ENCODE peak calls at places on chromosomes 13 and 19, in six cellular contexts. E is endothelial cell; H is progenitor cell of endocrine pancreas; V is CD4-positive, alpha-beta T cell; I is epithelial cell of esophagus; X is esophagus squamous epithelium. F is an unnamed sample.

GRCh38 chr13:44921931-44922758 is 67.1 kb downstream of the NUFIP1 start:
- DNase-seq in E (no peak), H (no peak), V (no peak), I (peak), X (no peak), F (peak)

GRCh38 chr13:107608736-107609135 is 606.6 kb downstream of the LIG4 start:
- DNase-seq in E (no peak), H (no peak), V (no peak), I (no peak), X (no peak), F (no peak)

GRCh38 chr19:49147923-49148682 is 7.1 kb downstream of the HRC start:
- DNase-seq in E (no peak), H (no peak), V (no peak), I (no peak), X (no peak), F (no peak)

GRCh38 chr19:57357406-57357805 is 5.9 kb upstream of the TRAPPC2B start:
- DNase-seq in E (no peak), H (no peak), V (no peak), I (no peak), X (no peak), F (peak)

GRCh38 chr19:5805465-5806132 is 732 bp downstream of the NRTN start:
- DNase-seq in E (peak), H (peak), V (peak), I (peak), X (no peak), F (no peak)

GRCh38 chr13:99265162-99265822 is 7.1 kb upstream of the GPR18 start:
- DNase-seq in E (no peak), H (no peak), V (no peak), I (no peak), X (no peak), F (no peak)

GRCh38 chr13:45875951-45876350 is 24.4 kb upstream of the SIAH3 start:
- DNase-seq in E (no peak), H (no peak), V (no peak), I (peak), X (no peak), F (no peak)

GRCh38 chr13:21043898-21044297 is 17.5 kb downstream of the LATS2 start:
- DNase-seq in E (no peak), H (no peak), V (no peak), I (no peak), X (no peak), F (no peak)

GRCh38 chr19:16025108-16026101 is 50.9 kb upstream of the TPM4 start:
- DNase-seq in E (peak), H (no peak), V (no peak), I (peak), X (no peak), F (no peak)

GRCh38 chr13:33195693-33196464 is 89.7 kb downstream of the STARD13 start:
- DNase-seq in E (no peak), H (no peak), V (no peak), I (no peak), X (no peak), F (no peak)

GRCh38 chr13:30037766-30038165 is 187.3 kb upstream of the UBL3 start:
- DNase-seq in E (no peak), H (no peak), V (no peak), I (no peak), X (no peak), F (no peak)

GRCh38 chr19:18109731-18110671 is 12.4 kb downstream of the MAST3 start:
- DNase-seq in E (no peak), H (no peak), V (no peak), I (peak), X (no peak), F (no peak)

GRCh38 chr19:17686592-17687042 is 1.5 kb downstream of the UNC13A start:
- DNase-seq in E (peak), H (no peak), V (no peak), I (no peak), X (no peak), F (no peak)

GRCh38 chr19:53873451-53874383 is 6.0 kb downstream of the MYADM start:
- DNase-seq in E (no peak), H (no peak), V (no peak), I (no peak), X (no peak), F (no peak)

GRCh38 chr13:74036373-74036772 is 97.8 kb downstream of the KLF12 start:
- DNase-seq in E (no peak), H (no peak), V (no peak), I (peak), X (no peak), F (no peak)

GRCh38 chr13:43608400-43609137 is 178.2 kb downstream of the ENOX1 start:
- DNase-seq in E (no peak), H (no peak), V (no peak), I (no peak), X (no peak), F (no peak)

GRCh38 chr13:113816248-113816924 is 47.5 kb downstream of the GAS6 start:
- DNase-seq in E (no peak), H (no peak), V (no peak), I (no peak), X (no peak), F (no peak)

GRCh38 chr19:374183-374885 is 29.7 kb upstream of the MIER2 start:
- DNase-seq in E (no peak), H (peak), V (no peak), I (peak), X (no peak), F (peak)

GRCh38 chr13:110254751-110255553 is 52.0 kb downstream of the COL4A1 start:
- DNase-seq in E (no peak), H (no peak), V (no peak), I (no peak), X (no peak), F (peak)

GRCh38 chr19:45182758-45183157 is 4.2 kb downstream of the BLOC1S3 start:
- DNase-seq in E (no peak), H (no peak), V (no peak), I (peak), X (no peak), F (no peak)

GRCh38 chr19:16497042-16497441 is 848 bp downstream of the C19orf44 start:
- DNase-seq in E (no peak), H (no peak), V (no peak), I (no peak), X (no peak), F (no peak)

GRCh38 chr13:33230178-33230881 is 55.2 kb downstream of the STARD13 start:
- DNase-seq in E (no peak), H (no peak), V (no peak), I (peak), X (no peak), F (no peak)

GRCh38 chr19:38309615-38310278 is 5.7 kb downstream of the C19orf33 start:
- DNase-seq in E (no peak), H (no peak), V (no peak), I (no peak), X (no peak), F (no peak)

GRCh38 chr13:80339841-80340642 is 884 bp downstream of the SPRY2 start:
- DNase-seq in E (peak), H (peak), V (no peak), I (peak), X (no peak), F (no peak)

GRCh38 chr19:18306903-18307681 is 15.8 kb downstream of the LSM4 start:
- DNase-seq in E (no peak), H (no peak), V (peak), I (no peak), X (no peak), F (no peak)

GRCh38 chr13:49610176-49610575 is 18.1 kb upstream of the ARL11 start:
- DNase-seq in E (no peak), H (no peak), V (no peak), I (no peak), X (no peak), F (no peak)

GRCh38 chr13:79434578-79434977 is 28.5 kb upstream of the RBM26 start:
- DNase-seq in E (no peak), H (no peak), V (no peak), I (no peak), X (no peak), F (no peak)

GRCh38 chr19:18418725-18419194 is 438 bp upstream of the SSBP4 start:
- DNase-seq in E (no peak), H (peak), V (no peak), I (peak), X (no peak), F (peak)

GRCh38 chr19:18443831-18444230 is 5.9 kb upstream of the ISYNA1 start:
- DNase-seq in E (no peak), H (no peak), V (no peak), I (no peak), X (no peak), F (no peak)

GRCh38 chr13:113938716-113939115 is 35.2 kb downstream of the C13orf46 start:
- DNase-seq in E (no peak), H (no peak), V (no peak), I (no peak), X (no peak), F (no peak)

GRCh38 chr13:51906581-51906980 is 44.8 kb downstream of the CCDC70 start:
- DNase-seq in E (no peak), H (no peak), V (no peak), I (no peak), X (no peak), F (no peak)

GRCh38 chr19:55210120-55210493 is 806 bp upstream of the PTPRH start:
- DNase-seq in E (no peak), H (no peak), V (no peak), I (peak), X (no peak), F (no peak)

GRCh38 chr19:58569943-58570670 is 3.0 kb downstream of the MZF1 start:
- DNase-seq in E (no peak), H (no peak), V (no peak), I (no peak), X (no peak), F (no peak)

DNA sequence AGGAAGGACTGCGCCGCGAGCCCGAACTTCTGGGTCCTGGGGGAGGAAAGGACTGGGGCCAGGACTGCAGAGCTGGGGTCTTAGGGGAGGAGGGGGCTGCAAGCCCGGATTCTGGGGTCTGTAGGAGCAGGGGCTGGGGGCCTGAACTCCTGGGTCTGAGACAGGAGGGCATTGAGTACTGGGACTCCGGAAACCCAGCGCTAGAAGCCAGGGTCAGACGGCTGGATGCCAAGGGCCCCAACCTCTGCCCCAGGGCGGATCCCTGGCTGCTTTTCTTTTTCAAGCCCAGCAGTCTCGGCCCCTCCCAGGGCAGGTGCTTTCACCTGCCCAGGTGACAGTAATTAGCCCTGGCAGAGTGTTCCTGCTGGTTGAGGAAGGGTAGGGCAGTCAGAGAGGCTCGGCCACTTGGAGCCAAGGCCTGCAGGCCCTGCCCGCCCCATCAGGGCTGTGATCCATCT is 2.3 kb downstream of the MYH14 start:
- DNase-seq in E (no peak), H (peak), V (no peak), I (peak), X (no peak), F (no peak)
- TF ChIP-seq CTCF in E (no peak), H (peak), V (no peak), I (peak), X (no peak), F (no peak)

DNA sequence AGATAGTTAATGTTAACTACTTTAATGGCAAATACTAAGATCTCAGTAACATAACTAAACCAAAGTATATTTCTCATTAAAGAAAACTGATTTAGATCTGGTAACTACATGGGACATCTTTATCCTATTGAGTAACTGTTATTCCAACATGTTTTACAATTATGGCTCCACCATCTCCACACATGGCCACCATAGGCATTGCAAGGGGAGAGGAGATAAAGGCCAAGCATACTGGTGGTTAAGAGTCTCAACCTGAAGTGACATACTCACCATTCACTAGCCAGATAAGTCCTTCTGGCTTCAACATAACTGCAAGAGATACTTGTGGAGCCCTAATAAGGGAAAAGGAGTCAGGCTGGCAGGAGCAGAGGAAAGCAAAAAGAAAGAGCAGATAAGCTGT is 1586.4 kb upstream of the SPRY2 start:
- DNase-seq in E (no peak), H (no peak), V (no peak), I (peak), X (no peak), F (no peak)
- TF ChIP-seq CTCF in E (peak), H (peak), V (no peak), I (peak), X (no peak), F (peak)

DNA sequence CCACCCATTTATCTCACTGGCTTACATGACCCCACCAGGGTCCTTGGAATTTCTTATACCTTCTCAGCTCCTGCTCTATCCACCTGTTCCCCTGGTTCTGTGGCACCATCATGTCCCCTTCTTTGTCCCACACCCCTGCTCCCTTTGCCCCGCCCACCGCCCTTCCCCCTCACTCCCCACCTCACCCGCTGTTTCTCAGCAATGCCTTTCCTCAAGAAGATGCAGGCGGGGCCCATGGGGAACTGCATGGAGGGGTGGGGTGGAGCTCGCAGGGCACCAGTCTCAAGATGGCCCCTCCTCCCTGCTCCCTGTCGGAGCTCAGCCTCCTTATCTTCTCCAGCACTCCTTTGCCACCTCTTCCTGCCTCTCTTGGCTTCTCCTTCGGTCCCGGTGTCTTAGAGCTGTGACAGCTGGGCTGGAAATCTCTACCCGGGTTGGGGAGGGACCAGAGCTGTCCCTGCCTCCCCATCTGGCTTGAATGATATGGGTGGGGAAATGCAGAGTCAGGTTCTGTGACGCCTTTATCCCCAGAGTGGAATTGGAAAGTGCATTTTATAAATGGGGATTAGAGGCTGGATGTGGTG is at the start of gene CABP5:
- DNase-seq in E (no peak), H (no peak), V (no peak), I (no peak), X (no peak), F (no peak)
- TF ChIP-seq CTCF in E (no peak), H (no peak), V (no peak), I (no peak), X (no peak), F (no peak)

DNA sequence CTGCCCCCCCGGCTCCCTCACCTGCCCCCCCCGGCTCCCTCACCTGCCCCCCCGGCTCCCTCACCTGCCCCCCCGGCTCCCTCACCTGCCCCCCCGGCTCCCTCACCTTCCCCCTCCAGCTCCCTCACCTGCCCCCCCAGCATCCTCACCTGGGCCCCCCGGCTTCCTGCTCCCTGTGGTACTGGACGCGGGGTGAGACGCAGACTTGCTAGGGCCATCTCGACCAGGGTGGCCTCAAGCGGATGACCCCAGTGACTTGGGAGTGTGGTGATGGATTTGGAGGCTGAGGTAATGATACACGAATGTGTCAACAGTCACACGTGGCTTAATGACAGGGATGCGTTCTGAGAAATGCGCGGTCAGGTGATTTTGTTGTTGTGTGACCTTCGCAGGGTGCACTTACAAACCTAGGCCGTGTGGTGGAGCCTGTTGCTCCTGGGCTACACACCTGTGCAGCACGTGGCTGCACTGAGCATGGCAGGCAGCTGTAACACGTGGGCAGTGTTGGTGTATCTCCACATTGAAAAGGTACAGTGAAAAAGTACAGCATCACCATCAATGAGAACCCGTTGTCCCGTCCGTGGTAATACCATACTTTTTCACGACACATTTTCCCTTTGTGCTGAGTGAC is 197.8 kb downstream of the TEX29 start:
- DNase-seq in E (no peak), H (no peak), V (no peak), I (no peak), X (no peak), F (peak)
- TF ChIP-seq CTCF in E (no peak), H (peak), V (no peak), I (no peak), X (no peak), F (no peak)

GRCh38 chr19:8525401-8525684 is 11.4 kb upstream of the ZNF414 start:
- DNase-seq in E (no peak), H (no peak), V (no peak), I (no peak), X (no peak), F (no peak)
- TF ChIP-seq CTCF in E (peak), H (peak), V (no peak), I (no peak), X (no peak), F (peak)

DNA sequence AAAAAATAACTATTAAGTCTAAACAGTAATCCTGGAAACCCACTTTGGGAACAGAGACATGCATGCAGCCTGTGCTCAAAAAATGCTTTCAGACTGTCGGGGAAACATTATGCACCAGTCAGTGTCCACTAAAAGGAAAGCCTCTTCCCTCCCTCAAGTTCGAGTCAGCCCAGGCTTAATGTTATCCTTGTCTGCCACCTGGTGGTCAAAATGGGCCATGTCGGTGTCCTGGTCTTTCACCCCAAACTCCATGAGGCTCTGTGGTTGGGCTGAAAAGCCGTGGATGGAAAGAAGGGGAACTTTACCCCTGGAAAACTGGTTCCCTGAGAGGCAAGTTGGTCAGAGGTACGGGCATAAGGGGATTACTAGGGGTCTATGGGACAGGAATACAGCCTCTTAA is 88.4 kb upstream of the ZNF492 start:
- DNase-seq in E (peak), H (no peak), V (peak), I (peak), X (no peak), F (no peak)
- TF ChIP-seq CTCF in E (peak), H (no peak), V (no peak), I (peak), X (peak), F (no peak)

DNA sequence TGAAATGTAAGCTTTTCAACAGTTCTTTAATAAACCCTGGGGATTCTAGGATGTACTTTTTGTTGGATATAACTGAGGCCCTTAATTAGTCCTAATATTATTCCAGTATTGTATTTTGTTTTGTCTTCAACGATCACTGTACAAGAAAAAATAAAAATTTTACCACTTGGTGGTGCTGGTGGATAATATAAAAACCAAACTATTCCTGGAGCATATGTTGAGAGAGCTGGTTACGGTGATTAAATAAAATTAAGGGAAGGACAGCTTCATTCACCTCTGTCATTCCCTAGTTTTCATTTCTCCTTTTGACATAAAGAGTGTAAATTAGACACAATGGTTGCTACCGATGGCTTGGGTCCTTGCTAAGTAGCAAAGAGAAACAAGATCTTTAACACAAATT is 598.6 kb upstream of the PCDH20 start:
- DNase-seq in E (no peak), H (no peak), V (no peak), I (peak), X (no peak), F (no peak)
- TF ChIP-seq CTCF in E (no peak), H (peak), V (no peak), I (peak), X (no peak), F (peak)

DNA sequence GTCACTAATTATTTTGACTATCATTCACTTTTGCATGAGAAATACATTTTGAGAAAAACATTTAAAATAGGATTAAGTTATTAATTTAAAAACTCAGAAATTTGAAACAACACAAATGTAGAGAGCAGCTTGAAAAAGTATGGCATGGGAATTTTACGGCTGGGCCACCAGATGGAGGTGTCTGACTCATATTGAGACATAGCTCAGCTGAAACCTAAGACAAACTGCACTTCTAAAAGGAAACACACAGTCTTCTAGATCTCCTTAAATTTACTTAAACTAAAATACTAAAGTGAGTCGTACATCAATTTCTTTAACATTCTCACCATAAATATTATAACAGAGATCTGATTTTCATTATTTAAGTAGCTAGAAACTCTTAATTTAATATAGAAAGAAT is 41.9 kb upstream of the POSTN start:
- DNase-seq in E (peak), H (no peak), V (no peak), I (peak), X (no peak), F (no peak)
- TF ChIP-seq CTCF in E (no peak), H (peak), V (no peak), I (peak), X (peak), F (peak)

GRCh38 chr19:43612374-43612773 is 486 bp downstream of the SRRM5 start:
- DNase-seq in E (no peak), H (no peak), V (no peak), I (no peak), X (no peak), F (no peak)
- TF ChIP-seq CTCF in E (peak), H (no peak), V (no peak), I (no peak), X (no peak), F (no peak)

DNA sequence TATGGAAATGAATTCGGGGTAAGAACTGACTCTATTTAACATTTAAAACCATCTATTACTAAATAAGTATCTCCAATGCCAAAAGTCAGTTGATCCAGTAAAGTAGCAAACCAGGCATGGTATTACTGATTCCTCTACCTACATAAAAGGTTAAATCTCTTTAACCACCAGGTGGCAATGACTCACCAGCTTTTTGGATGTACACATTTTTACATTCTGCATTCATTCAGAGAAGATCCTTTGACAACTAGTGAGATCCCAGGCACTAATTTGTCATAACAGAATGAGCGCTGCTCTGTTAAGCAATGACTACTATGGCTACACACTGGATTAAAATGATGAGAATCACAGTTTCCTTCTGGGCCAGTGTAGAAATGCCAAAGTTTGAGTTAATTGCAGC is 329.8 kb upstream of the GPC6 start:
- DNase-seq in E (no peak), H (no peak), V (no peak), I (peak), X (no peak), F (no peak)
- TF ChIP-seq CTCF in E (peak), H (peak), V (no peak), I (peak), X (no peak), F (peak)

F was measured in osteocyte.